ENCODE peak calls at places on chromosome 20, in ten cellular contexts. X, P, Z, K, U, J, N, V, W and M are unnamed samples.

GRCh38 chr20:53186630-53187029 is 214.5 kb downstream of the TSHZ2 start:
- DNase-seq in J (no peak), Z (no peak), K (no peak), V (no peak), N (no peak), W (no peak), X (no peak), U (no peak), P (no peak), M (no peak)

GRCh38 chr20:496126-496696 is 33.9 kb upstream of the TBC1D20 start:
- DNase-seq in X (peak; percentile 35), W (peak; percentile 93), N (no peak), K (no peak), Z (no peak), U (no peak), P (no peak), V (peak; percentile 52), J (no peak), M (no peak)

GRCh38 chr20:63664143-63664851 is 6.2 kb downstream of the RTEL1 start:
- DNase-seq in J (no peak), K (no peak), W (no peak), V (no peak), X (no peak), P (no peak), Z (no peak), U (no peak), N (no peak), M (no peak)

GRCh38 chr20:43459022-43459942 is 1.6 kb downstream of the SRSF6 start:
- DNase-seq in X (peak; percentile 41), W (no peak), J (no peak), Z (no peak), P (peak; percentile 45), N (no peak), V (peak; percentile 38), K (no peak), U (no peak), M (no peak)

GRCh38 chr20:6576721-6577120 is 190.8 kb upstream of the BMP2 start:
- DNase-seq in J (no peak), X (peak; percentile 55), W (no peak), U (no peak), Z (no peak), V (peak; percentile 19), N (no peak), P (no peak), K (no peak), M (no peak)

GRCh38 chr20:1820137-1821074 is 74.8 kb upstream of the SIRPA start:
- DNase-seq in P (peak; percentile 26), X (peak; percentile 63), Z (peak; percentile 68), W (no peak), V (peak; percentile 88), K (no peak), N (no peak), J (no peak), U (no peak), M (no peak)

GRCh38 chr20:57252559-57253162 is 13.8 kb downstream of the BMP7 start:
- DNase-seq in X (no peak), N (no peak), K (no peak), Z (no peak), W (no peak), U (no peak), J (no peak), V (no peak), P (no peak), M (no peak)

GRCh38 chr20:45970646-45971424 is 1.2 kb downstream of the ZNF335 start:
- DNase-seq in J (no peak), Z (no peak), N (peak; percentile 87), K (no peak), U (no peak), P (peak; percentile 49), X (peak; percentile 48), V (peak; percentile 27), W (no peak), M (no peak)

GRCh38 chr20:50513169-50514034 is 3.2 kb downstream of the PTPN1 start:
- DNase-seq in K (no peak), V (peak; percentile 88), W (no peak), J (no peak), X (peak; percentile 81), Z (no peak), U (no peak), N (no peak), P (no peak), M (no peak)

GRCh38 chr20:1122388-1123315 is 4.2 kb downstream of the PSMF1 start:
- DNase-seq in W (peak; percentile 91), J (no peak), U (peak; percentile 32), K (no peak), X (peak; percentile 77), Z (no peak), V (peak; percentile 53), N (no peak), P (peak; percentile 8), M (no peak)

GRCh38 chr20:50645253-50646068 is 45.9 kb downstream of the RIPOR3 start:
- DNase-seq in Z (peak; percentile 81), U (peak; percentile 58), P (peak; percentile 94), X (peak; percentile 100), J (no peak), W (no peak), V (peak; percentile 97), N (peak; percentile 100), K (peak; percentile 95), M (peak; percentile 99)

GRCh38 chr20:7926767-7927166 is 13.5 kb downstream of the HAO1 start:
- DNase-seq in W (no peak), U (no peak), J (no peak), P (no peak), N (no peak), V (peak; percentile 55), Z (no peak), X (peak; percentile 78), K (peak; percentile 26), M (no peak)

GRCh38 chr20:59123677-59124060 is 40.0 kb upstream of the ZNF831 start:
- DNase-seq in K (no peak), W (no peak), J (no peak), P (no peak), U (no peak), N (no peak), V (no peak), Z (no peak), X (no peak), M (no peak)
- H3K4me3 ChIP-seq in K (no peak overlapping the region), W (no peak overlapping the region), J (no peak overlapping the region), P (no peak overlapping the region), U (no peak overlapping the region), N (no peak overlapping the region), V (no peak overlapping the region), Z (no peak overlapping the region), X (no peak overlapping the region), M (no peak overlapping the region)

GRCh38 chr20:17129089-17129488 is 97.8 kb upstream of the PCSK2 start:
- DNase-seq in P (no peak), Z (no peak), V (no peak), J (no peak), N (no peak), X (no peak), U (no peak), K (no peak), W (no peak), M (no peak)

GRCh38 chr20:17128206-17128605 is 98.6 kb upstream of the PCSK2 start:
- DNase-seq in K (no peak), J (no peak), P (no peak), X (no peak), V (no peak), U (no peak), N (no peak), Z (no peak), W (no peak), M (no peak)
- H3K4me3 ChIP-seq in K (no peak overlapping the region), J (no peak overlapping the region), P (no peak overlapping the region), X (no peak overlapping the region), V (no peak overlapping the region), U (no peak overlapping the region), N (no peak overlapping the region), Z (no peak overlapping the region), W (no peak overlapping the region), M (no peak overlapping the region)

GRCh38 chr20:34309691-34310090 is 6.5 kb upstream of the AHCY start:
- DNase-seq in K (no peak), Z (no peak), N (no peak), W (no peak), J (no peak), P (no peak), U (no peak), V (no peak), X (no peak), M (no peak)

GRCh38 chr20:34311118-34312023 is 8.2 kb upstream of the AHCY start:
- DNase-seq in K (no peak), Z (no peak), V (peak; percentile 31), J (no peak), P (peak; percentile 32), U (no peak), W (no peak), X (peak; percentile 32), N (no peak), M (no peak)

GRCh38 chr20:34312544-34313217 is 9.5 kb upstream of the AHCY start:
- DNase-seq in X (peak; percentile 89), U (peak; percentile 82), Z (peak; percentile 88), W (peak; percentile 50), V (peak; percentile 84), P (peak; percentile 97), J (peak; percentile 88), K (peak; percentile 77), N (peak; percentile 97), M (peak; percentile 34)

GRCh38 chr20:34310481-34311117 is 7.4 kb upstream of the AHCY start:
- DNase-seq in W (peak; percentile 67), U (no peak), N (no peak), J (no peak), P (peak; percentile 89), V (no peak), K (no peak), X (no peak), Z (no peak), M (no peak)

DNA sequence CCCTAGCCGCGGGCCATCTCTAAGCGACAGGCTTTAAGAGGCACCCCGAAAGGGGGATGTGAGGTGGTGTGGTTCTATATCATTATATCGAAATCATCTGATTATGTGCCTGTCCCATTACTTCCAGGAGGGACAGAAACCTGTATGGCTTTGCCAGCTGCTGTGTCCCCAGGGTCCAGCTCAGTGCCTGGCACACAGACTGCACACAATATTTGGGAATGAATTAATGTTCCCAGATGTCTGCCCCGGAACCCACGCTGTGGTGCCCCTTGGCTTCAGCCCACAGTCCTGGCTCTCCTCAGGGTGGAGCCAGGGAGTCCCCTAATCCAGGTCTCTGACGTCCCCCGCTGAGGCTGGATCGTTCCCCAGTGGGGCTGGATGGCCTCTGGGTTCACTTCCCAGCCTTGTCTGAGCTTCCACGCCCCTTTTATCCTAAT is 8.9 kb upstream of the AHCY start:
- DNase-seq in W (no peak), X (no peak), Z (no peak), U (no peak), V (no peak), J (no peak), N (no peak), K (no peak), P (no peak), M (no peak)
- H3K4me3 ChIP-seq in W (no peak overlapping the region), X (peak overlapping the region; percentile 36), Z (no peak overlapping the region), U (peak overlapping the region; percentile 50), V (peak overlapping the region; percentile 16), J (peak overlapping the region; percentile 26), N (no peak overlapping the region), K (no peak overlapping the region), P (no peak overlapping the region), M (no peak overlapping the region)

GRCh38 chr20:25532971-25533391 is 52.4 kb downstream of the NINL start:
- DNase-seq in P (no peak), Z (no peak), N (no peak), V (peak; percentile 28), W (no peak), J (no peak), K (no peak), U (no peak), X (no peak), M (no peak)
- H3K4me3 ChIP-seq in P (no peak overlapping the region), Z (peak overlapping the region; percentile 19), N (no peak overlapping the region), V (no peak overlapping the region), W (no peak overlapping the region), J (no peak overlapping the region), K (no peak overlapping the region), U (peak overlapping the region; percentile 32), X (no peak overlapping the region), M (no peak overlapping the region)